ENCODE peak calls at places on chromosome 19, in seven cellular contexts. X, U, C, G, J, H and V are unnamed samples.

GRCh38 chr19:49975051-49975450 is 14.1 kb upstream of the SIGLEC11 start:
- DNase-seq in X (no peak), U (no peak), C (no peak), G (no peak), J (no peak), H (no peak), V (no peak)

GRCh38 chr19:22901431-22902130 is 69.5 kb downstream of the ZNF723 start:
- DNase-seq in X (no peak), U (no peak), C (no peak), G (no peak), J (no peak), H (no peak), V (no peak)

GRCh38 chr19:5877869-5878268 is 7.5 kb upstream of the FUT5 start:
- DNase-seq in X (no peak), U (no peak), C (peak; percentile 23), G (no peak), J (no peak), H (no peak), V (no peak)

GRCh38 chr19:18419699-18420460 is 682 bp downstream of the SSBP4 start:
- DNase-seq in X (no peak), U (peak; percentile 54), C (no peak), G (peak; percentile 74), J (no peak), H (no peak), V (peak; percentile 67)

GRCh38 chr19:18435848-18436631 is 1.9 kb downstream of the ISYNA1 start:
- DNase-seq in X (peak; percentile 11), U (no peak), C (no peak), G (no peak), J (no peak), H (no peak), V (peak; percentile 36)

GRCh38 chr19:48935864-48936263 is 2.4 kb downstream of the DHDH start:
- DNase-seq in X (no peak), U (no peak), C (no peak), G (no peak), J (no peak), H (no peak), V (no peak)

GRCh38 chr19:43755256-43755801 is 567 bp upstream of the SMG9 start:
- DNase-seq in X (peak; percentile 84), U (peak; percentile 85), C (peak; percentile 58), G (peak; percentile 85), J (peak; percentile 61), H (peak; percentile 87), V (peak; percentile 84)

GRCh38 chr19:46603195-46603637 is 2.1 kb downstream of the CALM3 start:
- DNase-seq in X (peak; percentile 57), U (peak; percentile 84), C (no peak), G (peak; percentile 87), J (no peak), H (no peak), V (no peak)

GRCh38 chr19:43625918-43626579 is 6.6 kb upstream of the ZNF428 start:
- DNase-seq in X (no peak), U (peak; percentile 17), C (no peak), G (no peak), J (no peak), H (no peak), V (no peak)

GRCh38 chr19:7013678-7014077 is 7.6 kb downstream of the MBD3L2B start:
- DNase-seq in X (no peak), U (no peak), C (no peak), G (no peak), J (no peak), H (no peak), V (no peak)

GRCh38 chr19:3360494-3361383 is 5.6 kb upstream of the NFIC start:
- DNase-seq in X (peak; percentile 76), U (peak; percentile 75), C (no peak), G (peak; percentile 74), J (no peak), H (peak; percentile 85), V (peak; percentile 83)

GRCh38 chr19:19051478-19052213 is 12.1 kb upstream of the SLC25A42 start:
- DNase-seq in X (no peak), U (no peak), C (no peak), G (no peak), J (no peak), H (no peak), V (no peak)

GRCh38 chr19:35785087-35785627 is 9.8 kb downstream of the ARHGAP33 start:
- DNase-seq in X (no peak), U (no peak), C (no peak), G (no peak), J (no peak), H (no peak), V (no peak)

DNA sequence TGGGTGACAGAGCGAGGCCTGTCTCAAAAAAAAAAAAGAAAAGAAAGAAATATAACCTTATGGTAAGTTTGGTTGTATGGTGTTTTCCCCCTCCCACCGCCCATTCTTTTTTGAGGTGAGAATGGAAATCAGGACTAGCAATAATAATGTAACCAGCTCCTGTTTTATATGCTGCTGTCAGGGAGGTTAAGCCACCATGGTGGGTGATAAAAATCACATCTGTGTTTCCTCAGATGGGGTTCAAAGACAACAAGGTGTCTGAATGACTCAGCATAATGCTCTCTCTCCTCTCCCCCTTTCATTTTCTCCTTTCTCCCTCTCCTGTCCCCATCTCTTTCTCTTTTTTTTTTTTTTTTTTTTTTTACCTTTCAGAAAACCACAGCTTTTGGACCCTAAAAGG is 28.3 kb upstream of the GARRE1 start:
- DNase-seq in X (no peak), U (no peak), C (no peak), G (no peak), J (no peak), H (no peak), V (no peak)
- H3K36me3 ChIP-seq in X (peaks cover 70% of the 10 kb centered on the region), U (peaks cover 5% of the 10 kb centered on the region), C (peaks cover 48% of the 10 kb centered on the region), G (no peaks in the 10 kb centered on the region), J (peaks cover 57% of the 10 kb centered on the region), H (peaks cover 93% of the 10 kb centered on the region), V (no peaks in the 10 kb centered on the region)

DNA sequence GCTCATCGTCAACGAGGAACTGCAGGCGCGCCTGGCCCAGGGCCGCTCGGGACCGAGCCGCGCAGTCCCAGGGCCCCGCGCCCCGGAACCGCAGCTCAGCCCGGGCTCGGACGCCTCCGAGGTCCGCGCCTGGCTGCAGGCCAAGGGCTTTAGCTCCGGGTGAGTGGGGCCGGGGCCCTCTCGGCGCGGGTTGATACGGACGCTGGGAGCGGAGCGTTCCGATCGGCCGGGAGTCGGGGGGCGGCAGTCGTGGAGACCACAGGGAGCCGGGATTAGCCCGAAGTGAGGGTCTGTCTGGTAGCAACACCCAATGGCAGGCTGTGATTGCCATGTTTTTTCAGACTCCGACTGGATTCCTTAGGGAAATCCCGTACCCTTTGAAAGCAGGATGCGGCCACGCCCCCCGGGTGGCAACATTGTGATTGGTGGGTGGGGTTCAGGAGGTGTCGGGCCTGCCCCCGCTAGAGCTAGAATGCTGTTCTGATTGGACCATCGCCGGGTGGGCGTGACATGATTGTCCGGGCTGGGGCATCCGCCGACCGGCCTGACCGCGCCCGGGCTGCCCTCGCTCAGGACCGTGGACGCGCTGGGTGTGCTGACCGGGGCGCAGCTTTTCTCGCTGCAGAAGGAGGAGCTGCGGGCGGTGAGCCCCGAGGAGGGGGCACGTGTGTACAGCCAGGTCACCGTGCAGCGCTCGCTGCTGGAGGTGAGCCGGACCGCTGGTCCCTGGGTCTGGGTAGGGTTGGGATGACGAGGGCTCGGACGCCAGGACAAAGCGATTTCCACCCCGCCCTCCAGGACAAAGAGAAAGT is 11.3 kb downstream of the EPS8L1 start:
- DNase-seq in X (peak; percentile 95), U (peak; percentile 81), C (peak; percentile 99), G (peak; percentile 90), J (peak; percentile 91), H (peak; percentile 96), V (peak; percentile 94)
- H3K4me3 ChIP-seq in X (no peak overlapping the region), U (no peak overlapping the region), C (peak overlapping the region; percentile 93), G (peak overlapping the region; percentile 37), J (peak overlapping the region; percentile 49), H (peak overlapping the region; percentile 70), V (peak overlapping the region; percentile 29)

DNA sequence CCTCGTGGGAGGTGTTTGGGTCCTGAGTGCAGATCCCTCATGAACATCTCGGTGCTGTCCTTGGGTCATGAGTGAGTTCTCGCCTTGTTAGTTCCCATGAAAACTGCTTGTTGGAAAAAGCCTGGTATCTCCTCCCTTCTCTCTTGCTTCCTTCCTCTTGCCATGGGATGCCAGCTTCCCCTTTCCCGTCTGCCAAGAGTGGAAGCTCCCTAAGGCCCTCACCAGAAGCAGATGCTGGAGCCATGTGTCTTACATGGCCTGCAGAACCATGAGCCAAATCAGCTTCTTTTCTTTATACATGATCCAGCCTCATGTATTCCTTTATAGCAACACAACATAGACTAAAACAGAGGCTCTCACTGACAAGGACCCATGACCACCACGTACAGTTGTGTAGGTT is 8.2 kb downstream of the ADGRE2 start:
- DNase-seq in X (no peak), U (no peak), C (no peak), G (no peak), J (no peak), H (no peak), V (no peak)
- H3K27ac ChIP-seq in X (no peak overlapping the region), U (no peak overlapping the region), C (no peak overlapping the region), G (no peak overlapping the region), J (no peak overlapping the region), H (no peak overlapping the region), V (no peak overlapping the region)

DNA sequence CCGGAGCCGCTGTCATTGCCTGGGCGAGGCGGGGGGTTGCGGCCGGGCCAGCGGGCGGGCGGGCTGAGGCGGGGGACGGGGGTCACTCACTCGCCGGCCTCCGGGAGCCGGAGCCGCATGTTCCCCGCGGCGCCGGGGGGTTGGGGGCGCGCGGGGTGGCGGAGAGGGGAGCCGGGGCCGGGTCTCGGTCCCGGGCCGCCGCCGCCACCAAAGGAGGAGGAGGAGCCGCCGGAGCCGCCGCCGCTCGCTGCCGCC is 149 bp downstream of the MED26 start:
- DNase-seq in X (no peak), U (no peak), C (no peak), G (no peak), J (no peak), H (no peak), V (no peak)
- H3K36me3 ChIP-seq in X (peaks cover 15% of the 10 kb centered on the region), U (no peaks in the 10 kb centered on the region), C (peaks cover 10% of the 10 kb centered on the region), G (no peaks in the 10 kb centered on the region), J (peaks cover 18% of the 10 kb centered on the region), H (peaks cover 20% of the 10 kb centered on the region), V (no peaks in the 10 kb centered on the region)

DNA sequence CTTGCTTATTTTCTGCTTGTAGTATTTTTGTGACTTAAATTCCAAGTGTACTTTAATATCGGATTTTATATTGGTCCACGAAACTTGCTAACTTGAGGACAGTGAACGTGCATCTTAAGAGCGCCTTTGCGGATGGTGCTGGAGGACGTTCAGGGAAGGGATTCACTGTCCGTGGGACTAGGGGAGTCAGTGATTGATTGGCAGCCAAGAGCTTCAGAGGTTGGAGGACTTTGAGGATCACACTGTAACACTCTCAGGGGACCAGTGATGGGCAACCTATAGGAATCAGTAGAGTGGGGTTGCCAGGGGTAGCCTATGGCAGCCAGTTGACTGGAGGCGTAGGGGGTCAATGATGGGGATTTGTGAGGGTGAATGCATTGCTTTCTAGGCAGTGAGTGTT is 516 bp downstream of the ZNF175 start:
- DNase-seq in X (no peak), U (no peak), C (no peak), G (no peak), J (peak; percentile 12), H (no peak), V (no peak)
- H3K4me3 ChIP-seq in X (no peak overlapping the region), U (peak overlapping the region; percentile 28), C (peak overlapping the region; percentile 76), G (peak overlapping the region; percentile 56), J (peak overlapping the region; percentile 74), H (peak overlapping the region; percentile 74), V (peak overlapping the region; percentile 64)